ENCODE peak calls at places on chromosome 10, in six cellular contexts. One of them, this sample, is unnamed. For H3K27me3, the result is how much of the 10 kb centered on the place peaks cover.

GRCh38 chr10:123559066-123559822 is 106.9 kb upstream of the GPR26 start:
- DNase-seq in hepatocyte: peak
- DNase-seq in neural progenitor cell: peak
- DNase-seq in naive thymus-derived CD4-positive, alpha-beta T cell: peak
- DNase-seq in cardiac muscle cell: peak
- DNase-seq in heart left ventricle: peak
- DNase-seq in this sample: peak

GRCh38 chr10:113480828-113481502 is 71.9 kb upstream of the HABP2 start:
- DNase-seq in hepatocyte: no peak
- DNase-seq in neural progenitor cell: no peak
- DNase-seq in naive thymus-derived CD4-positive, alpha-beta T cell: no peak
- DNase-seq in cardiac muscle cell: no peak
- DNase-seq in heart left ventricle: no peak
- DNase-seq in this sample: no peak

GRCh38 chr10:62185914-62186692 is 82.5 kb downstream of the RTKN2 start:
- DNase-seq in hepatocyte: no peak
- DNase-seq in neural progenitor cell: no peak
- DNase-seq in naive thymus-derived CD4-positive, alpha-beta T cell: no peak
- DNase-seq in cardiac muscle cell: peak
- DNase-seq in heart left ventricle: no peak
- DNase-seq in this sample: no peak

GRCh38 chr10:6030217-6030616 is 31.9 kb downstream of the IL2RA start:
- DNase-seq in hepatocyte: no peak
- DNase-seq in neural progenitor cell: no peak
- DNase-seq in naive thymus-derived CD4-positive, alpha-beta T cell: no peak
- DNase-seq in cardiac muscle cell: no peak
- DNase-seq in heart left ventricle: no peak
- DNase-seq in this sample: no peak

GRCh38 chr10:63700209-63700934 is 179.2 kb downstream of the REEP3 start:
- DNase-seq in hepatocyte: peak
- DNase-seq in neural progenitor cell: no peak
- DNase-seq in naive thymus-derived CD4-positive, alpha-beta T cell: no peak
- DNase-seq in cardiac muscle cell: no peak
- DNase-seq in heart left ventricle: no peak
- DNase-seq in this sample: no peak

GRCh38 chr10:36738738-36739431 is 386.5 kb upstream of the ANKRD30A start:
- DNase-seq in hepatocyte: no peak
- DNase-seq in neural progenitor cell: no peak
- DNase-seq in naive thymus-derived CD4-positive, alpha-beta T cell: no peak
- DNase-seq in cardiac muscle cell: peak
- DNase-seq in heart left ventricle: no peak
- DNase-seq in this sample: no peak

GRCh38 chr10:48636901-48637300 is 32.0 kb upstream of the ARHGAP22 start:
- DNase-seq in hepatocyte: no peak
- DNase-seq in neural progenitor cell: no peak
- DNase-seq in naive thymus-derived CD4-positive, alpha-beta T cell: no peak
- DNase-seq in cardiac muscle cell: no peak
- DNase-seq in heart left ventricle: no peak
- DNase-seq in this sample: no peak

GRCh38 chr10:86958831-86959736 is 685 bp downstream of the SNCG start:
- DNase-seq in hepatocyte: peak
- DNase-seq in neural progenitor cell: no peak
- DNase-seq in naive thymus-derived CD4-positive, alpha-beta T cell: no peak
- DNase-seq in cardiac muscle cell: no peak
- DNase-seq in heart left ventricle: peak
- DNase-seq in this sample: no peak

GRCh38 chr10:90227786-90228185 is 526.4 kb downstream of the KIF20B start:
- DNase-seq in hepatocyte: no peak
- DNase-seq in neural progenitor cell: no peak
- DNase-seq in naive thymus-derived CD4-positive, alpha-beta T cell: no peak
- DNase-seq in cardiac muscle cell: no peak
- DNase-seq in heart left ventricle: no peak
- DNase-seq in this sample: no peak

GRCh38 chr10:6053816-6054581 is 8.2 kb downstream of the IL2RA start:
- DNase-seq in hepatocyte: peak
- DNase-seq in neural progenitor cell: no peak
- DNase-seq in naive thymus-derived CD4-positive, alpha-beta T cell: no peak
- DNase-seq in cardiac muscle cell: no peak
- DNase-seq in heart left ventricle: peak
- DNase-seq in this sample: no peak

GRCh38 chr10:119981826-119982225 is 89.3 kb downstream of the SEC23IP start:
- DNase-seq in hepatocyte: no peak
- DNase-seq in neural progenitor cell: no peak
- DNase-seq in naive thymus-derived CD4-positive, alpha-beta T cell: no peak
- DNase-seq in cardiac muscle cell: no peak
- DNase-seq in heart left ventricle: no peak
- DNase-seq in this sample: no peak

GRCh38 chr10:33157108-33157507 is 177.4 kb downstream of the NRP1 start:
- DNase-seq in hepatocyte: no peak
- DNase-seq in neural progenitor cell: no peak
- DNase-seq in naive thymus-derived CD4-positive, alpha-beta T cell: no peak
- DNase-seq in cardiac muscle cell: no peak
- DNase-seq in heart left ventricle: no peak
- DNase-seq in this sample: no peak

GRCh38 chr10:14837003-14837755 is 658 bp downstream of the CDNF start:
- DNase-seq in hepatocyte: no peak
- DNase-seq in neural progenitor cell: peak
- DNase-seq in naive thymus-derived CD4-positive, alpha-beta T cell: no peak
- DNase-seq in cardiac muscle cell: peak
- DNase-seq in heart left ventricle: no peak
- DNase-seq in this sample: no peak

GRCh38 chr10:69703766-69704191 is 73.7 kb downstream of the FAM241B start:
- DNase-seq in hepatocyte: no peak
- DNase-seq in neural progenitor cell: no peak
- DNase-seq in naive thymus-derived CD4-positive, alpha-beta T cell: no peak
- DNase-seq in cardiac muscle cell: no peak
- DNase-seq in heart left ventricle: no peak
- DNase-seq in this sample: peak

GRCh38 chr10:57696641-57697040 is 571.1 kb downstream of the IPMK start:
- DNase-seq in hepatocyte: peak
- DNase-seq in neural progenitor cell: no peak
- DNase-seq in naive thymus-derived CD4-positive, alpha-beta T cell: no peak
- DNase-seq in cardiac muscle cell: no peak
- DNase-seq in heart left ventricle: no peak
- DNase-seq in this sample: no peak

GRCh38 chr10:75403144-75404022 is 1.8 kb upstream of the ZNF503 start:
- DNase-seq in hepatocyte: peak
- DNase-seq in neural progenitor cell: peak
- DNase-seq in naive thymus-derived CD4-positive, alpha-beta T cell: no peak
- DNase-seq in cardiac muscle cell: peak
- DNase-seq in heart left ventricle: no peak
- DNase-seq in this sample: no peak

GRCh38 chr10:29590598-29591415 is 44.0 kb downstream of the SVIL start:
- DNase-seq in hepatocyte: peak
- DNase-seq in neural progenitor cell: peak
- DNase-seq in naive thymus-derived CD4-positive, alpha-beta T cell: no peak
- DNase-seq in cardiac muscle cell: peak
- DNase-seq in heart left ventricle: no peak
- DNase-seq in this sample: peak

GRCh38 chr10:33036670-33037069 is 78.6 kb upstream of the ITGB1 start:
- DNase-seq in hepatocyte: no peak
- DNase-seq in neural progenitor cell: no peak
- DNase-seq in naive thymus-derived CD4-positive, alpha-beta T cell: no peak
- DNase-seq in cardiac muscle cell: no peak
- DNase-seq in heart left ventricle: no peak
- DNase-seq in this sample: no peak

GRCh38 chr10:5165738-5166137 is 19.2 kb downstream of the AKR1C8 start:
- DNase-seq in hepatocyte: no peak
- DNase-seq in neural progenitor cell: peak
- DNase-seq in naive thymus-derived CD4-positive, alpha-beta T cell: no peak
- DNase-seq in cardiac muscle cell: no peak
- DNase-seq in heart left ventricle: no peak
- DNase-seq in this sample: no peak

GRCh38 chr10:73634397-73634796 is 6.9 kb downstream of the MYOZ1 start:
- DNase-seq in hepatocyte: no peak
- DNase-seq in neural progenitor cell: no peak
- DNase-seq in naive thymus-derived CD4-positive, alpha-beta T cell: no peak
- DNase-seq in cardiac muscle cell: no peak
- DNase-seq in heart left ventricle: no peak
- DNase-seq in this sample: no peak

GRCh38 chr10:103470755-103471653 is 8.0 kb downstream of the CALHM3 start:
- DNase-seq in hepatocyte: no peak
- DNase-seq in neural progenitor cell: no peak
- DNase-seq in naive thymus-derived CD4-positive, alpha-beta T cell: no peak
- DNase-seq in cardiac muscle cell: no peak
- DNase-seq in heart left ventricle: no peak
- DNase-seq in this sample: peak

GRCh38 chr10:84191106-84191505 is 3.2 kb upstream of the CDHR1 start:
- DNase-seq in hepatocyte: no peak
- DNase-seq in neural progenitor cell: no peak
- DNase-seq in naive thymus-derived CD4-positive, alpha-beta T cell: no peak
- DNase-seq in cardiac muscle cell: no peak
- DNase-seq in heart left ventricle: no peak
- DNase-seq in this sample: no peak

GRCh38 chr10:72068901-72069446 is 19.4 kb downstream of the SPOCK2 start:
- DNase-seq in hepatocyte: no peak
- DNase-seq in neural progenitor cell: no peak
- DNase-seq in naive thymus-derived CD4-positive, alpha-beta T cell: no peak
- DNase-seq in cardiac muscle cell: no peak
- DNase-seq in heart left ventricle: no peak
- DNase-seq in this sample: no peak

GRCh38 chr10:127148066-127148932 is 48.1 kb downstream of the INSYN2A start:
- DNase-seq in hepatocyte: no peak
- DNase-seq in neural progenitor cell: no peak
- DNase-seq in naive thymus-derived CD4-positive, alpha-beta T cell: no peak
- DNase-seq in cardiac muscle cell: no peak
- DNase-seq in heart left ventricle: no peak
- DNase-seq in this sample: no peak

DNA sequence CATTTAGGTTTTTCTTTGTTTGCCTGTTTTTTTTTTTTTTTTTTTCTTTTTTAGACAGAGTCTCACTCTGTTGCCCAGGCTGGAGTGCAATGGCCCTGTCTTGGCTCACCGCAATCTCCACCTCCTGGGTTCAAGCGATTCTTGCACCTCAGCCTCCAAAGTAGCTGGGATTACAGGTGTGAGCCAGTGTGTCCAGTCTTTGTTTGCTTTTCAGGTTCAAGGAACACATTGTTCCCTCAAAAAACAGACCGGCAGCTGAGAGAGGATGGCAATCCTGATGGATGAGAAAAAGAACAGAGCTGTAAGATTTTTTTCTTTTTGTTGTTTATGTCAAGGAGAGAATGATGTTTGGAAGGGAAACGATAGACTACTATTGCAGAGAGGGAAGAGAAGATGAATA is 23.3 kb upstream of the RHOBTB1 start:
- DNase-seq in hepatocyte: no peak
- DNase-seq in neural progenitor cell: no peak
- DNase-seq in naive thymus-derived CD4-positive, alpha-beta T cell: no peak
- DNase-seq in cardiac muscle cell: no peak
- DNase-seq in heart left ventricle: no peak
- DNase-seq in this sample: no peak
- H3K27ac ChIP-seq in hepatocyte: no peak
- H3K27ac ChIP-seq in neural progenitor cell: no peak
- H3K27ac ChIP-seq in naive thymus-derived CD4-positive, alpha-beta T cell: no peak
- H3K27ac ChIP-seq in cardiac muscle cell: no peak
- H3K27ac ChIP-seq in heart left ventricle: no peak
- H3K27ac ChIP-seq in this sample: no peak

DNA sequence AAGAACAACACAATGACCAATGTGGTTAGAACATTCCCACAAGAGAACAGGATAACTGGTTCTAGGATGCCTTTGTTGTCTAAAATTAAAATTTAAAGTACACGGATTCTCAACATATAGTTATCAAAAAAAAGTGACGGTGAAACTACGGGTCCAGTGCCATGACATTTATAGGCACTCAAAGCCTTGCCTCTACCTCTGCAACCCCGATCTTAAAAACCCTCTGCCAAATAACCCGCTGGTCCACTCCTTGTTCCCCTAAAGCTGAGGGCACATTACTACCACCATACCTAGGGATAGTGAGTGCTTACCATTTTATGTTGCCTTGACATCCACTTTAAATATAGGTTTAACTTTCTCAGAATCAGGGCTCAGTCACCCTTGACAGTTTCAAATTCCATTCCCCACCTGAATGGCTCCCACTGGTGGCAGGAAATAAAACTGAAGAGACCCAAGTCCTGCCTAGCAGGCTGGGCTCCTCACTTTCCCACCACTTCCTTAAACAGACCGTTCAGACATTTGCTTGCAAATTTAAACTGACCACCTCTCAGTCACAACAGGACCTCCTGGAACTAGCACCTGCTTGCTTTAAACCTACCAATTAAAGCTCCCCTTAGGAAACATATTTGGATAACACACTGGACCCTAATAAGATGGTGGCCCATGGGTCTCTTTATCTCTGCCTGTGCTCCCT is 169.9 kb upstream of the ASAH2 start:
- DNase-seq in hepatocyte: peak
- DNase-seq in neural progenitor cell: peak
- DNase-seq in naive thymus-derived CD4-positive, alpha-beta T cell: no peak
- DNase-seq in cardiac muscle cell: peak
- DNase-seq in heart left ventricle: no peak
- DNase-seq in this sample: peak
- H3K27me3 ChIP-seq in hepatocyte: under half
- H3K27me3 ChIP-seq in neural progenitor cell: under half
- H3K27me3 ChIP-seq in naive thymus-derived CD4-positive, alpha-beta T cell: under half
- H3K27me3 ChIP-seq in cardiac muscle cell: under half
- H3K27me3 ChIP-seq in heart left ventricle: under half
- H3K27me3 ChIP-seq in this sample: under half

DNA sequence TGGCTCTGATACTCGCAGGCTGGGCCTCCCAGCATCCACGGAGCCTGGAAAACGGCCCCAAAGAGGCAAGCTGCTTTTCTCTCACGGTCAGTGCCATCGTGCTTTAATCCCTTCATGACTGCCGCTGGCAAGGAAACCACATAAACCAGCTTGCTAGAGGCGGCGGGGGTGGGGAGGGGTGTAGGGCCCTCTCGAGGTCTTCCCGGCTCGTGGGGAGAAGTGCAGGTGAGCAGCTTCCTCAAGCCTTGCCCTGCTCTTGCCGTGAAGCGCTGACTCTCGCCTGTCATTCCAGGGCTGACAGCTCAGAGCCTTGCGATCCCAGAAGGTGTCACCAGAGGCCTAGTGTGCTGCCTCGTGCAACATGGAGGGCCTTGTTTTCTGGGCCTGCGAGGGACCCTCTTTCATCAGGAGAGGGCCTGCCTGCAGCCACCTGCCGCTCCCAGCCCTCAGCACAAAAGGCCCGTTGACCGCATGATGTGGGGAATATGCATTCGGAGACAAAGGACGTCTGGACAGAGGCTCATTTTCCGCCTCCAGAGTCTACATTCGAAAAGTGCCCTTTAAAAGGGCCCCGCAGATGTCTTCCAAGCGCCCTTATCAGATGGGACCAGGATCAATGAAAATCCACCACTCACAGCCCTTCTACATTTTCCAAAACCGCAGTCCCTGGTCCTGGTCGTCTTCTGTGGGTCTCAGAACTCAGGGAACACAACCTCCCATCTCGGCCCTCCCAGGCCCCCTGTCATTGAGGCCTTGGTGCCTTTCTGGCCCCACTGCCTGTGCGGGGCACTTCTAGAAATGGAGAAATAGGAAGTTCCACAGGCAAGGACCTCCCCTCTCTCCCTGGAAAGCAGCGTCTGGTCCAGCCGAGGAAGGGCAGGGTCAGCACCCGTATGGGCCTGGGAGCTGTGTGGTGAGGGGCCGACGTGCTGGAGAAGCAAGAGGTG is 58.7 kb downstream of the ZRANB1 start:
- DNase-seq in hepatocyte: no peak
- DNase-seq in neural progenitor cell: peak
- DNase-seq in naive thymus-derived CD4-positive, alpha-beta T cell: no peak
- DNase-seq in cardiac muscle cell: no peak
- DNase-seq in heart left ventricle: peak
- DNase-seq in this sample: no peak
- H3K27ac ChIP-seq in hepatocyte: peak
- H3K27ac ChIP-seq in neural progenitor cell: peak
- H3K27ac ChIP-seq in naive thymus-derived CD4-positive, alpha-beta T cell: no peak
- H3K27ac ChIP-seq in cardiac muscle cell: peak
- H3K27ac ChIP-seq in heart left ventricle: peak
- H3K27ac ChIP-seq in this sample: no peak

GRCh38 chr10:11018830-11019692 is 1.4 kb downstream of the CELF2 start:
- DNase-seq in hepatocyte: no peak
- DNase-seq in neural progenitor cell: no peak
- DNase-seq in naive thymus-derived CD4-positive, alpha-beta T cell: no peak
- DNase-seq in cardiac muscle cell: no peak
- DNase-seq in heart left ventricle: no peak
- DNase-seq in this sample: no peak
- H3K27me3 ChIP-seq in hepatocyte: half or more
- H3K27me3 ChIP-seq in neural progenitor cell: under half
- H3K27me3 ChIP-seq in naive thymus-derived CD4-positive, alpha-beta T cell: under half
- H3K27me3 ChIP-seq in cardiac muscle cell: under half
- H3K27me3 ChIP-seq in heart left ventricle: under half
- H3K27me3 ChIP-seq in this sample: under half

This sample was measured in HL-60.